ENCODE peak calls at places on chromosomes 4 and X, in four cellular contexts. S, G, F and N are unnamed samples.

GRCh38 chr4:110945600-110945999 is 322.7 kb upstream of the PITX2 start:
- DNase-seq in S (no peak), G (no peak), F (no peak), N (no peak)

GRCh38 chr4:83340692-83341343 is 6.2 kb upstream of the HPSE start:
- DNase-seq in F (no peak), G (no peak), S (no peak), N (no peak)

GRCh38 chr4:99002274-99002673 is 6.8 kb downstream of the METAP1 start:
- DNase-seq in F (no peak), S (no peak), G (no peak), N (no peak)

GRCh38 chr4:73847507-73848182 is 5.5 kb upstream of the PF4V1 start:
- DNase-seq in S (no peak), F (no peak), G (no peak), N (no peak)

GRCh38 chr4:68724426-68724825 is 54.0 kb upstream of the UGT2B15 start:
- DNase-seq in F (no peak), G (no peak), S (no peak), N (no peak)

GRCh38 chr4:172692701-172693100 is 475.9 kb upstream of the GALNT7 start:
- DNase-seq in G (no peak), F (no peak), S (no peak), N (no peak)

GRCh38 chr4:183722738-183723560 is 63.9 kb downstream of the TRAPPC11 start:
- DNase-seq in G (peak), F (peak), S (peak), N (peak)

GRCh38 chr4:82748176-82748575 is 50.4 kb downstream of the SCD5 start:
- DNase-seq in S (no peak), G (no peak), F (peak), N (peak)

GRCh38 chrX:108312938-108313337 is 125.3 kb downstream of the COL4A6 start:
- DNase-seq in F (peak), G (peak), S (no peak), N (peak)

GRCh38 chr4:54402880-54403503 is 173.9 kb downstream of the PDGFRA start:
- DNase-seq in G (no peak), F (no peak), S (no peak), N (no peak)

GRCh38 chr4:80393246-80393969 is 57.9 kb downstream of the CFAP299 start:
- DNase-seq in S (no peak), G (peak), F (no peak), N (no peak)

GRCh38 chr4:92387459-92388069 is 83.8 kb downstream of the GRID2 start:
- DNase-seq in G (peak), S (no peak), F (no peak), N (peak)

GRCh38 chr4:2745981-2746806 is 9.9 kb downstream of the TNIP2 start:
- DNase-seq in F (no peak), S (peak), G (peak), N (no peak)

GRCh38 chrX:13780868-13781427 is 35.9 kb downstream of the GPM6B start:
- DNase-seq in S (no peak), F (no peak), G (no peak), N (no peak)

GRCh38 chr4:189237340-189237739 is 703.3 kb upstream of the FRG1 start:
- DNase-seq in S (no peak), G (no peak), F (no peak), N (no peak)

GRCh38 chr4:105952596-105952995 is 57.3 kb downstream of the NPNT start:
- DNase-seq in G (no peak), S (no peak), F (no peak), N (no peak)